ENCODE peak calls at places on chromosome 16, in nine cellular contexts. I is epithelial cell of esophagus, Q is A549, G is pancreas, J is fibroblast of lung, P is dorsolateral prefrontal cortex, R is body of pancreas, S is B cell, W is left ventricle myocardium inferior. T is an unnamed sample.

GRCh38 chr16:27639588-27640276 is 89.8 kb downstream of the KATNIP start:
- DNase-seq in I (peak; percentile 72), Q (peak; percentile 53), G (no peak), J (peak; percentile 48), P (peak; percentile 58), R (peak; percentile 24), S (no peak), W (no peak), T (peak; percentile 48)

GRCh38 chr16:83994703-83995102 is 26.7 kb downstream of the NECAB2 start:
- DNase-seq in I (no peak), Q (no peak), G (no peak), J (no peak), P (no peak), R (no peak), S (no peak), W (no peak), T (no peak)

GRCh38 chr16:86942469-86943175 is 364.3 kb downstream of the FOXL1 start:
- DNase-seq in I (peak; percentile 55), Q (no peak), G (no peak), J (peak; percentile 98), P (no peak), R (no peak), S (no peak), W (no peak), T (no peak)

GRCh38 chr16:71746442-71747046 is 22.0 kb upstream of the PHLPP2 start:
- DNase-seq in I (peak; percentile 49), Q (peak; percentile 69), G (no peak), J (peak; percentile 30), P (no peak), R (peak; percentile 36), S (peak; percentile 58), W (no peak), T (peak; percentile 15)

GRCh38 chr16:68396481-68396880 is 51.8 kb downstream of the SMPD3 start:
- DNase-seq in I (peak; percentile 59), Q (peak; percentile 32), G (peak; percentile 81), J (peak; percentile 45), P (no peak), R (peak; percentile 84), S (no peak), W (no peak), T (peak; percentile 83)

GRCh38 chr16:89697161-89697615 is 4.3 kb downstream of the SPATA2L start:
- DNase-seq in I (no peak), Q (no peak), G (peak; percentile 43), J (no peak), P (no peak), R (peak; percentile 47), S (peak; percentile 45), W (no peak), T (no peak)

GRCh38 chr16:397736-398332 is 835 bp downstream of the NME4 start:
- DNase-seq in I (peak; percentile 63), Q (peak; percentile 86), G (peak; percentile 78), J (peak; percentile 61), P (peak; percentile 76), R (peak; percentile 87), S (peak; percentile 79), W (peak; percentile 74), T (peak; percentile 78)

GRCh38 chr16:23510154-23510914 is at the start of gene GGA2:
- DNase-seq in I (peak; percentile 83), Q (peak; percentile 80), G (peak; percentile 86), J (peak; percentile 76), P (peak; percentile 77), R (peak; percentile 86), S (peak; percentile 90), W (peak; percentile 86), T (peak; percentile 91)

GRCh38 chr16:83847371-83848225 is 39.8 kb downstream of the HSBP1 start:
- DNase-seq in I (peak; percentile 44), Q (no peak), G (no peak), J (no peak), P (no peak), R (no peak), S (no peak), W (no peak), T (no peak)

GRCh38 chr16:70725912-70726828 is 40.3 kb upstream of the MTSS2 start:
- DNase-seq in I (no peak), Q (no peak), G (no peak), J (no peak), P (peak; percentile 90), R (peak; percentile 45), S (no peak), W (peak; percentile 79), T (no peak)

GRCh38 chr16:51556694-51557327 is 405.7 kb upstream of the SALL1 start:
- DNase-seq in I (peak; percentile 91), Q (peak; percentile 92), G (no peak), J (peak; percentile 85), P (no peak), R (peak; percentile 10), S (no peak), W (no peak), T (peak; percentile 34)

GRCh38 chr16:28491080-28491969 is 549 bp downstream of the CLN3 start:
- DNase-seq in I (peak; percentile 39), Q (no peak), G (peak; percentile 50), J (no peak), P (peak; percentile 12), R (peak; percentile 37), S (no peak), W (peak; percentile 38), T (peak; percentile 45)

GRCh38 chr16:2467301-2468141 is 3.6 kb upstream of the NTN3 start:
- DNase-seq in I (peak; percentile 66), Q (peak; percentile 60), G (peak; percentile 67), J (peak; percentile 72), P (peak; percentile 72), R (peak; percentile 71), S (peak; percentile 85), W (peak; percentile 80), T (peak; percentile 64)

GRCh38 chr16:58515871-58516767 is 802 bp downstream of the SETD6 start:
- DNase-seq in I (peak; percentile 76), Q (no peak), G (peak; percentile 72), J (no peak), P (no peak), R (peak; percentile 70), S (peak; percentile 92), W (no peak), T (peak; percentile 65)

GRCh38 chr16:379183-379960 is 2.4 kb downstream of the PGAP6 start:
- DNase-seq in I (peak; percentile 26), Q (no peak), G (peak; percentile 96), J (no peak), P (no peak), R (peak; percentile 97), S (no peak), W (no peak), T (no peak)

GRCh38 chr16:66517586-66518263 is 32.2 kb downstream of the TK2 start:
- DNase-seq in I (no peak), Q (peak; percentile 35), G (no peak), J (no peak), P (peak; percentile 9), R (no peak), S (no peak), W (peak; percentile 50), T (no peak)
- TF ChIP-seq CTCF in I (no peak), Q (no peak), G (no peak), J (no peak), P (no peak), R (no peak), S (no peak), W (no peak), T (no peak)

GRCh38 chr16:56405977-56406376 is 19.4 kb downstream of the AMFR start:
- DNase-seq in I (no peak), Q (no peak), G (no peak), J (no peak), P (no peak), R (no peak), S (no peak), W (no peak), T (no peak)

GRCh38 chr16:56400458-56400857 is 24.9 kb downstream of the AMFR start:
- DNase-seq in I (no peak), Q (no peak), G (no peak), J (peak; percentile 42), P (no peak), R (no peak), S (no peak), W (no peak), T (no peak)

GRCh38 chr16:56399492-56399891 is 25.9 kb downstream of the AMFR start:
- DNase-seq in I (no peak), Q (no peak), G (no peak), J (no peak), P (no peak), R (no peak), S (no peak), W (no peak), T (no peak)

GRCh38 chr16:56399047-56399446 is 26.3 kb downstream of the AMFR start:
- DNase-seq in I (no peak), Q (no peak), G (no peak), J (no peak), P (no peak), R (no peak), S (no peak), W (no peak), T (no peak)

DNA sequence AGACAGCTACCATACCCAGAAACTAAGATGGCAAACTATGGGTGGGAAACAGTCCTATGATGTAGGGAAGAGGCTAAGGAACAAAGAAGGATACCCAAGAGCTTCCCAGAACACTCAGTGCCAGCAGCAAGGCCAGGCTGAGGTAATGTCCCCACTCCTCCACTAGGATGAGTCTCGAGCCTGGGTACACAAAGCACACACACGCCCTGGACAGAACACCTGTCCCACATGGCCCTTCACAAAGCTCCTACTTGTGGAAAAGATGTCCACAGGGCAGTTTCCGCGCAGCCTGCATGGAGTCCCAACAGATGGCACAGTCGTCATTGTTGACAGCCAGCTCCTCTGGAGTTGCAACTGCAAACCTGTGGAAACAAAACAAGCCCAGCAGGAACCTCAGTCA is 23.9 kb downstream of the AMFR start:
- DNase-seq in I (peak; percentile 38), Q (peak; percentile 55), G (no peak), J (no peak), P (no peak), R (no peak), S (peak; percentile 27), W (no peak), T (peak; percentile 39)
- TF ChIP-seq CTCF in I (peak; percentile 41), Q (no peak), G (no peak), J (peak; percentile 28), P (no peak), R (peak; percentile 12), S (peak; percentile 28), W (no peak), T (peak; percentile 58)

GRCh38 chr16:14018848-14019247 is 52.3 kb upstream of the MRTFB start:
- DNase-seq in I (no peak), Q (no peak), G (no peak), J (no peak), P (no peak), R (no peak), S (no peak), W (no peak), T (no peak)
- TF ChIP-seq CTCF in I (peak; percentile 6), Q (no peak), G (no peak), J (no peak), P (no peak), R (no peak), S (no peak), W (peak; percentile 12), T (no peak)

GRCh38 chr16:19555186-19555937 is at the start of gene VPS35L:
- DNase-seq in I (peak; percentile 99), Q (peak; percentile 99), G (peak; percentile 99), J (peak; percentile 98), P (peak; percentile 97), R (peak; percentile 98), S (peak; percentile 85), W (peak; percentile 98), T (peak; percentile 94)

GRCh38 chr16:19560078-19560477 is 4.6 kb downstream of the VPS35L start:
- DNase-seq in I (no peak), Q (no peak), G (no peak), J (no peak), P (no peak), R (no peak), S (no peak), W (no peak), T (no peak)

GRCh38 chr16:19559242-19559910 is 3.9 kb downstream of the VPS35L start:
- DNase-seq in I (peak; percentile 57), Q (peak; percentile 67), G (peak; percentile 16), J (peak; percentile 51), P (no peak), R (no peak), S (peak; percentile 33), W (no peak), T (peak; percentile 50)

GRCh38 chr16:19555938-19556778 is 655 bp downstream of the VPS35L start:
- DNase-seq in I (peak; percentile 33), Q (peak; percentile 68), G (peak; percentile 34), J (peak; percentile 30), P (peak; percentile 27), R (no peak), S (no peak), W (no peak), T (peak; percentile 4)
- TF ChIP-seq CTCF in I (no peak), Q (no peak), G (no peak), J (peak; percentile 7), P (no peak), R (no peak), S (no peak), W (peak; percentile 21), T (no peak)

T was measured in Calu3.